ENCODE peak calls at places on chromosomes 12 and 14, in four cellular contexts. W, B, E and D are unnamed samples.

GRCh38 chr12:106282457-106283097 is 20.0 kb upstream of the TCP11L2 start:
- DNase-seq in W (peak; percentile 50), B (peak; percentile 83), E (peak; percentile 66), D (peak; percentile 73)

GRCh38 chr14:103496776-103497175 is 25.9 kb downstream of the CKB start:
- DNase-seq in W (no peak), B (no peak), E (no peak), D (no peak)

GRCh38 chr12:52254180-52254964 is 20.1 kb upstream of the KRT86 start:
- DNase-seq in W (no peak), B (peak; percentile 54), E (no peak), D (no peak)

GRCh38 chr12:92735131-92735721 is 32.4 kb downstream of the PLEKHG7 start:
- DNase-seq in W (no peak), B (peak; percentile 75), E (peak; percentile 76), D (no peak)

GRCh38 chr12:14417717-14418116 is 52.2 kb downstream of the ATF7IP start:
- DNase-seq in W (peak; percentile 53), B (peak; percentile 65), E (no peak), D (peak; percentile 83)

GRCh38 chr12:51910691-51911090 is 3.4 kb downstream of the ACVRL1 start:
- DNase-seq in W (no peak), B (no peak), E (no peak), D (no peak)

GRCh38 chr14:71181215-71182003 is 274.1 kb downstream of the PCNX1 start:
- DNase-seq in W (no peak), B (peak; percentile 15), E (no peak), D (no peak)

GRCh38 chr12:123433615-123434014 is 2.9 kb downstream of the RILPL2 start:
- DNase-seq in W (no peak), B (no peak), E (no peak), D (no peak)

GRCh38 chr12:66361703-66362102 is 59.4 kb downstream of the HELB start:
- DNase-seq in W (no peak), B (no peak), E (no peak), D (no peak)

GRCh38 chr12:79934309-79935020 is 432 bp downstream of the PPP1R12A start:
- DNase-seq in W (peak; percentile 65), B (no peak), E (peak; percentile 42), D (peak; percentile 82)

GRCh38 chr12:56931474-56931978 is 2.7 kb downstream of the SDR9C7 start:
- DNase-seq in W (peak; percentile 44), B (peak; percentile 71), E (peak; percentile 31), D (no peak)

GRCh38 chr12:89183985-89184435 is 168.3 kb downstream of the DUSP6 start:
- DNase-seq in W (no peak), B (peak; percentile 99), E (no peak), D (no peak)

GRCh38 chr14:82642425-82642824 is 1108.8 kb upstream of the SEL1L start:
- DNase-seq in W (peak; percentile 68), B (no peak), E (peak; percentile 74), D (no peak)

GRCh38 chr14:28707814-28708213 is 58.8 kb upstream of the FOXG1 start:
- DNase-seq in W (no peak), B (peak; percentile 58), E (peak; percentile 87), D (no peak)

GRCh38 chr14:94345344-94346072 is 22.4 kb upstream of the SERPINA6 start:
- DNase-seq in W (no peak), B (peak; percentile 96), E (peak; percentile 97), D (no peak)